ENCODE peak calls at places on chromosomes 5 and 9, in six cellular contexts. Q, V, P, I, A and M are unnamed samples.

GRCh38 chr5:158154226-158155005 is 295.5 kb upstream of the CLINT1 start:
- DNase-seq in I (peak; percentile 64), A (peak; percentile 60), P (no peak), V (peak; percentile 81), Q (no peak), M (no peak)

GRCh38 chr9:23686257-23686656 is 139.8 kb downstream of the ELAVL2 start:
- DNase-seq in A (peak; percentile 96), Q (no peak), P (no peak), V (no peak), I (peak; percentile 77), M (no peak)

GRCh38 chr5:80541392-80541791 is 28.7 kb downstream of the ANKRD34B start:
- DNase-seq in V (no peak), P (no peak), I (no peak), Q (no peak), A (peak; percentile 3), M (no peak)

GRCh38 chr5:62779010-62779422 is 200.4 kb downstream of the LRRC70 start:
- DNase-seq in V (peak; percentile 31), A (peak; percentile 61), P (peak; percentile 28), I (peak; percentile 12), Q (no peak), M (peak; percentile 70)

GRCh38 chr5:1750469-1750868 is 49.2 kb downstream of the MRPL36 start:
- DNase-seq in V (no peak), Q (no peak), A (no peak), I (no peak), P (no peak), M (no peak)

GRCh38 chr9:21155501-21155900 is 11.0 kb downstream of the IFNA21 start:
- DNase-seq in P (no peak), Q (no peak), A (peak; percentile 54), I (no peak), V (no peak), M (no peak)

GRCh38 chr9:89532944-89533343 is 35.0 kb upstream of the SEMA4D start:
- DNase-seq in A (no peak), Q (no peak), V (no peak), I (no peak), P (no peak), M (no peak)

GRCh38 chr5:158910782-158911692 is 188.7 kb downstream of the EBF1 start:
- DNase-seq in I (peak; percentile 6), P (no peak), Q (no peak), V (no peak), A (no peak), M (no peak)

GRCh38 chr5:138148811-138149210 is 9.6 kb upstream of the NME5 start:
- DNase-seq in V (peak; percentile 52), A (peak; percentile 84), I (peak; percentile 59), P (no peak), Q (no peak), M (no peak)

GRCh38 chr5:122291000-122291592 is 20.9 kb upstream of the SNCAIP start:
- DNase-seq in I (no peak), A (peak; percentile 53), P (no peak), Q (no peak), V (no peak), M (no peak)

GRCh38 chr9:23821400-23822181 is 4.4 kb downstream of the ELAVL2 start:
- DNase-seq in V (no peak), P (no peak), Q (no peak), I (no peak), A (peak; percentile 58), M (no peak)

GRCh38 chr9:35570709-35571108 is 34.4 kb upstream of the TESK1 start:
- DNase-seq in V (no peak), P (no peak), A (no peak), I (no peak), Q (no peak), M (no peak)

GRCh38 chr5:24998641-24999040 is 353.9 kb upstream of the CDH10 start:
- DNase-seq in A (no peak), P (no peak), V (no peak), I (no peak), Q (no peak), M (no peak)

GRCh38 chr5:64183956-64184355 is 18.3 kb downstream of the RNF180 start:
- DNase-seq in I (no peak), V (no peak), Q (no peak), A (no peak), P (no peak), M (no peak)

GRCh38 chr9:75615284-75615683 is 275.2 kb upstream of the PCSK5 start:
- DNase-seq in I (peak; percentile 1), P (no peak), Q (no peak), V (no peak), A (no peak), M (no peak)

GRCh38 chr9:8877753-8878494 is 1078.3 kb upstream of the DMAC1 start:
- DNase-seq in Q (no peak), A (no peak), P (no peak), I (no peak), V (no peak), M (no peak)

GRCh38 chr5:96381526-96381925 is 51.5 kb downstream of the PCSK1 start:
- DNase-seq in P (no peak), A (no peak), I (no peak), V (no peak), Q (no peak), M (peak; percentile 27)

GRCh38 chr9:105842023-105842644 is 147.8 kb downstream of the TMEM38B start:
- DNase-seq in V (peak; percentile 0), P (peak; percentile 13), Q (no peak), A (peak; percentile 7), I (no peak), M (peak; percentile 34)

GRCh38 chr5:2353871-2354440 is 397.5 kb downstream of the IRX2 start:
- DNase-seq in Q (no peak), P (no peak), I (no peak), A (no peak), V (no peak), M (no peak)

GRCh38 chr5:89229331-89230070 is 346.5 kb upstream of the MEF2C start:
- DNase-seq in A (no peak), Q (no peak), V (no peak), I (no peak), P (no peak), M (no peak)

GRCh38 chr5:177443144-177443983 is 3.2 kb upstream of the PRR7 start:
- DNase-seq in P (no peak), I (no peak), A (no peak), V (no peak), Q (no peak), M (no peak)